ENCODE peak calls at places on chromosomes 6 and 20, in nine cellular contexts. G is left colon, V is uterus, H is DMS53, D is NCI-H1417, W is non-pigmented ciliary epithelial cell, L is SJSA1, Z is kidney, F is RPMI8226. X is an unnamed sample.
A peak's percentile ranks its signal among the peaks of the same experiment; 100 is the strongest.

GRCh38 chr6:158220786-158221442 is 52.8 kb downstream of the GTF2H5 start:
- DNase-seq in G (peak; percentile 68), Z (peak; percentile 92), D (peak; percentile 79), L (peak; percentile 76), V (peak; percentile 70), F (peak; percentile 82), H (peak; percentile 85), W (peak; percentile 31), X (peak; percentile 46)

GRCh38 chr6:98832282-98833100 is 1.9 kb upstream of the POU3F2 start:
- DNase-seq in W (no peak), G (no peak), H (peak; percentile 78), F (no peak), V (no peak), L (no peak), Z (peak; percentile 71), D (peak; percentile 53), X (peak; percentile 51)

GRCh38 chr6:26104457-26105108 is 17.4 kb downstream of the HFE start:
- DNase-seq in F (no peak), L (peak; percentile 45), V (peak; percentile 31), W (no peak), Z (no peak), G (peak; percentile 68), H (peak; percentile 78), D (no peak), X (no peak)

GRCh38 chr20:25525857-25526256 is 59.5 kb downstream of the NINL start:
- DNase-seq in F (no peak), G (no peak), Z (no peak), H (no peak), V (no peak), D (no peak), W (peak; percentile 98), L (peak; percentile 85), X (no peak)

GRCh38 chr6:45577836-45578504 is 200.2 kb upstream of the SUPT3H start:
- DNase-seq in Z (no peak), F (no peak), L (no peak), D (no peak), H (no peak), W (no peak), V (no peak), G (no peak), X (no peak)

GRCh38 chr6:157777344-157777743 is 45.7 kb upstream of the SNX9 start:
- DNase-seq in H (no peak), Z (no peak), V (no peak), D (no peak), G (no peak), L (no peak), F (no peak), W (no peak), X (no peak)

GRCh38 chr20:7180261-7181045 is 413.0 kb downstream of the BMP2 start:
- DNase-seq in H (peak; percentile 59), W (no peak), V (no peak), G (no peak), D (no peak), F (no peak), L (no peak), Z (no peak), X (no peak)

GRCh38 chr6:19999319-20000191 is 162.4 kb downstream of the ID4 start:
- DNase-seq in L (no peak), D (no peak), W (no peak), H (peak; percentile 76), Z (no peak), G (no peak), V (no peak), F (peak; percentile 58), X (peak; percentile 45)

GRCh38 chr6:155352812-155353211 is 38.5 kb upstream of the TFB1M start:
- DNase-seq in V (no peak), H (no peak), Z (no peak), W (peak; percentile 53), D (no peak), L (no peak), G (no peak), F (no peak), X (no peak)

GRCh38 chr6:85802162-85802561 is 159.5 kb upstream of the SYNCRIP start:
- DNase-seq in W (no peak), F (no peak), D (no peak), G (no peak), L (no peak), V (no peak), Z (no peak), H (no peak), X (no peak)

GRCh38 chr20:45892828-45893500 is 1.8 kb downstream of the CTSA start:
- DNase-seq in F (no peak), H (no peak), V (no peak), Z (peak; percentile 72), W (no peak), G (peak; percentile 86), D (no peak), L (no peak), X (no peak)

GRCh38 chr6:167543602-167544506 is 219.0 kb downstream of the TTLL2 start:
- DNase-seq in D (no peak), G (no peak), V (peak; percentile 70), L (peak; percentile 88), H (no peak), Z (no peak), W (no peak), F (no peak), X (no peak)

X was measured in COR-L47.